ENCODE peak calls at places on chromosomes 6 and 20, in four cellular contexts. One of them, this sample, is unnamed.

GRCh38 chr6:35895560-35895959 is 25.3 kb downstream of the SRPK1 start:
- DNase-seq in astrocyte of the spinal cord: no peak
- DNase-seq in cardiac fibroblast: no peak
- DNase-seq in dorsolateral prefrontal cortex: no peak
- DNase-seq in this sample: no peak

GRCh38 chr6:36533321-36533720 is 14.0 kb downstream of the STK38 start:
- DNase-seq in astrocyte of the spinal cord: no peak
- DNase-seq in cardiac fibroblast: no peak
- DNase-seq in dorsolateral prefrontal cortex: no peak
- DNase-seq in this sample: no peak

GRCh38 chr6:82680192-82680591 is 316.6 kb downstream of the TPBG start:
- DNase-seq in astrocyte of the spinal cord: no peak
- DNase-seq in cardiac fibroblast: no peak
- DNase-seq in dorsolateral prefrontal cortex: no peak
- DNase-seq in this sample: no peak

GRCh38 chr20:15760217-15760567 is 813.1 kb downstream of the KIF16B start:
- DNase-seq in astrocyte of the spinal cord: no peak
- DNase-seq in cardiac fibroblast: no peak
- DNase-seq in dorsolateral prefrontal cortex: no peak
- DNase-seq in this sample: peak

GRCh38 chr6:111556004-111556403 is 49.7 kb downstream of the TRAF3IP2 start:
- DNase-seq in astrocyte of the spinal cord: no peak
- DNase-seq in cardiac fibroblast: no peak
- DNase-seq in dorsolateral prefrontal cortex: no peak
- DNase-seq in this sample: no peak

GRCh38 chr20:34976286-34976685 is 20.6 kb downstream of the MYH7B start:
- DNase-seq in astrocyte of the spinal cord: no peak
- DNase-seq in cardiac fibroblast: no peak
- DNase-seq in dorsolateral prefrontal cortex: no peak
- DNase-seq in this sample: no peak

GRCh38 chr6:157087974-157088373 is 235.3 kb downstream of the TMEM242 start:
- DNase-seq in astrocyte of the spinal cord: no peak
- DNase-seq in cardiac fibroblast: no peak
- DNase-seq in dorsolateral prefrontal cortex: no peak
- DNase-seq in this sample: no peak

GRCh38 chr6:22829070-22829469 is 259.7 kb downstream of the HDGFL1 start:
- DNase-seq in astrocyte of the spinal cord: no peak
- DNase-seq in cardiac fibroblast: no peak
- DNase-seq in dorsolateral prefrontal cortex: no peak
- DNase-seq in this sample: no peak

GRCh38 chr20:41135187-41135887 is 2.0 kb upstream of the PLCG1 start:
- DNase-seq in astrocyte of the spinal cord: no peak
- DNase-seq in cardiac fibroblast: peak
- DNase-seq in dorsolateral prefrontal cortex: peak
- DNase-seq in this sample: no peak

GRCh38 chr6:39499053-39499452 is 176.6 kb upstream of the KCNK16 start:
- DNase-seq in astrocyte of the spinal cord: no peak
- DNase-seq in cardiac fibroblast: no peak
- DNase-seq in dorsolateral prefrontal cortex: no peak
- DNase-seq in this sample: no peak

GRCh38 chr6:21263531-21264287 is 329.8 kb upstream of the SOX4 start:
- DNase-seq in astrocyte of the spinal cord: peak
- DNase-seq in cardiac fibroblast: peak
- DNase-seq in dorsolateral prefrontal cortex: no peak
- DNase-seq in this sample: peak

GRCh38 chr6:113630738-113631535 is 226.2 kb upstream of the MARCKS start:
- DNase-seq in astrocyte of the spinal cord: peak
- DNase-seq in cardiac fibroblast: peak
- DNase-seq in dorsolateral prefrontal cortex: no peak
- DNase-seq in this sample: peak

GRCh38 chr6:2931055-2931454 is 27.9 kb upstream of the SERPINB9 start:
- DNase-seq in astrocyte of the spinal cord: no peak
- DNase-seq in cardiac fibroblast: no peak
- DNase-seq in dorsolateral prefrontal cortex: no peak
- DNase-seq in this sample: no peak

GRCh38 chr20:20992274-20992673 is 113.9 kb downstream of the LINC00237 start:
- DNase-seq in astrocyte of the spinal cord: no peak
- DNase-seq in cardiac fibroblast: no peak
- DNase-seq in dorsolateral prefrontal cortex: no peak
- DNase-seq in this sample: no peak

GRCh38 chr20:21270806-21271205 is 32.3 kb upstream of the XRN2 start:
- DNase-seq in astrocyte of the spinal cord: no peak
- DNase-seq in cardiac fibroblast: no peak
- DNase-seq in dorsolateral prefrontal cortex: no peak
- DNase-seq in this sample: no peak

GRCh38 chr6:151196571-151196970 is 43.2 kb upstream of the AKAP12 start:
- DNase-seq in astrocyte of the spinal cord: no peak
- DNase-seq in cardiac fibroblast: peak
- DNase-seq in dorsolateral prefrontal cortex: no peak
- DNase-seq in this sample: peak

GRCh38 chr20:34112600-34113061 is 588 bp upstream of the EIF2S2 start:
- DNase-seq in astrocyte of the spinal cord: no peak
- DNase-seq in cardiac fibroblast: peak
- DNase-seq in dorsolateral prefrontal cortex: no peak
- DNase-seq in this sample: no peak

GRCh38 chr6:113385020-113385431 is 472.1 kb upstream of the MARCKS start:
- DNase-seq in astrocyte of the spinal cord: peak
- DNase-seq in cardiac fibroblast: peak
- DNase-seq in dorsolateral prefrontal cortex: no peak
- DNase-seq in this sample: no peak

GRCh38 chr6:24882295-24882694 is 53.5 kb downstream of the RIPOR2 start:
- DNase-seq in astrocyte of the spinal cord: no peak
- DNase-seq in cardiac fibroblast: no peak
- DNase-seq in dorsolateral prefrontal cortex: no peak
- DNase-seq in this sample: no peak

GRCh38 chr20:4344660-4345059 is 329.3 kb upstream of the RNF24 start:
- DNase-seq in astrocyte of the spinal cord: no peak
- DNase-seq in cardiac fibroblast: no peak
- DNase-seq in dorsolateral prefrontal cortex: no peak
- DNase-seq in this sample: peak

GRCh38 chr6:44275749-44276648 is 5.7 kb downstream of the TMEM151B start:
- DNase-seq in astrocyte of the spinal cord: no peak
- DNase-seq in cardiac fibroblast: no peak
- DNase-seq in dorsolateral prefrontal cortex: no peak
- DNase-seq in this sample: no peak

GRCh38 chr20:14925286-14925685 is 587.9 kb upstream of the FLRT3 start:
- DNase-seq in astrocyte of the spinal cord: peak
- DNase-seq in cardiac fibroblast: no peak
- DNase-seq in dorsolateral prefrontal cortex: no peak
- DNase-seq in this sample: peak

GRCh38 chr6:108541843-108542795 is 18.6 kb upstream of the FOXO3 start:
- DNase-seq in astrocyte of the spinal cord: peak
- DNase-seq in cardiac fibroblast: peak
- DNase-seq in dorsolateral prefrontal cortex: peak
- DNase-seq in this sample: no peak

GRCh38 chr6:102798631-102799030 is 1405.1 kb downstream of the GRIK2 start:
- DNase-seq in astrocyte of the spinal cord: peak
- DNase-seq in cardiac fibroblast: no peak
- DNase-seq in dorsolateral prefrontal cortex: no peak
- DNase-seq in this sample: no peak

GRCh38 chr6:152636675-152637421 is at the start of gene SYNE1:
- DNase-seq in astrocyte of the spinal cord: peak
- DNase-seq in cardiac fibroblast: peak
- DNase-seq in dorsolateral prefrontal cortex: peak
- DNase-seq in this sample: no peak

GRCh38 chr6:52647199-52647598 is 23.7 kb upstream of the TMEM14A start:
- DNase-seq in astrocyte of the spinal cord: no peak
- DNase-seq in cardiac fibroblast: peak
- DNase-seq in dorsolateral prefrontal cortex: no peak
- DNase-seq in this sample: peak

GRCh38 chr6:31075528-31075927 is 36.8 kb downstream of the C6orf15 start:
- DNase-seq in astrocyte of the spinal cord: peak
- DNase-seq in cardiac fibroblast: peak
- DNase-seq in dorsolateral prefrontal cortex: no peak
- DNase-seq in this sample: peak

GRCh38 chr6:31083742-31084354 is 28.5 kb downstream of the C6orf15 start:
- DNase-seq in astrocyte of the spinal cord: peak
- DNase-seq in cardiac fibroblast: peak
- DNase-seq in dorsolateral prefrontal cortex: no peak
- DNase-seq in this sample: peak

GRCh38 chr6:31076611-31077010 is 35.8 kb downstream of the C6orf15 start:
- DNase-seq in astrocyte of the spinal cord: no peak
- DNase-seq in cardiac fibroblast: no peak
- DNase-seq in dorsolateral prefrontal cortex: no peak
- DNase-seq in this sample: no peak

GRCh38 chr6:31081872-31082271 is 30.5 kb downstream of the C6orf15 start:
- DNase-seq in astrocyte of the spinal cord: no peak
- DNase-seq in cardiac fibroblast: no peak
- DNase-seq in dorsolateral prefrontal cortex: no peak
- DNase-seq in this sample: no peak

DNA sequence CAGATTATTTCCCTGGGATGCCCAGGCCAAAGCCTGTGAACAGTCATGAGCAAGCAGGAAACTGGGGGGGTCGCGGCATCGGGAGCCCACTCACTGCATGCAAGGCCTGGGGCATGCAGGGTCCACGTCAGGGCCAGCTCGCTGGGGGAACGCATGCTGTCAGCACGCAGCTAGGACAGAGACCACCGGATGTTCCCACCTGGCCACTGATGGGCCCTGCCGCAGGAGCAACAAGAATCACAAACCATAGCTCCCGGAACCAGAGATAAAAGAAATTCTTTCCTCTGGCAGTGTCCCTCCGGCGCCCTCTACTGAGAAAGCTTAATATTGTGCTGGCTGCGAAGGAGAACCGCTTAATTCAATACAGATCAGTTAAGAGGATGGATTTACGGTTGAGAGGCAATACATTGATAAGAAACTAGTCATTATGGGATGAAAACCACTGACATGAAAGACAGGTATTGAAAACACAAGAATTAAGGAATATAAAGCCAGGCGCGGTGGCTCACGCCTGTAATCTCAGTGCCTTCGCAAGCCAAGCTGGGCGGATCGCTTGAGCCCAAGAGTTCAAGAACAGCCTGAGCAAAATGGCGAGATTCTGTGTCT is 32.6 kb downstream of the C6orf15 start:
- DNase-seq in astrocyte of the spinal cord: peak
- DNase-seq in cardiac fibroblast: peak
- DNase-seq in dorsolateral prefrontal cortex: peak
- DNase-seq in this sample: no peak
- H3K4me3 ChIP-seq in astrocyte of the spinal cord: no peak
- H3K4me3 ChIP-seq in cardiac fibroblast: no peak
- H3K4me3 ChIP-seq in dorsolateral prefrontal cortex: peak
- H3K4me3 ChIP-seq in this sample: no peak

GRCh38 chr20:24163501-24163900 is 174.9 kb upstream of the GGTLC1 start:
- DNase-seq in astrocyte of the spinal cord: peak
- DNase-seq in cardiac fibroblast: peak
- DNase-seq in dorsolateral prefrontal cortex: no peak
- DNase-seq in this sample: no peak

GRCh38 chr20:24166412-24166811 is 177.8 kb upstream of the GGTLC1 start:
- DNase-seq in astrocyte of the spinal cord: no peak
- DNase-seq in cardiac fibroblast: no peak
- DNase-seq in dorsolateral prefrontal cortex: no peak
- DNase-seq in this sample: no peak

GRCh38 chr20:24165336-24166126 is 177.0 kb upstream of the GGTLC1 start:
- DNase-seq in astrocyte of the spinal cord: no peak
- DNase-seq in cardiac fibroblast: no peak
- DNase-seq in dorsolateral prefrontal cortex: no peak
- DNase-seq in this sample: no peak

GRCh38 chr20:24164360-24164759 is 175.8 kb upstream of the GGTLC1 start:
- DNase-seq in astrocyte of the spinal cord: peak
- DNase-seq in cardiac fibroblast: no peak
- DNase-seq in dorsolateral prefrontal cortex: no peak
- DNase-seq in this sample: no peak

DNA sequence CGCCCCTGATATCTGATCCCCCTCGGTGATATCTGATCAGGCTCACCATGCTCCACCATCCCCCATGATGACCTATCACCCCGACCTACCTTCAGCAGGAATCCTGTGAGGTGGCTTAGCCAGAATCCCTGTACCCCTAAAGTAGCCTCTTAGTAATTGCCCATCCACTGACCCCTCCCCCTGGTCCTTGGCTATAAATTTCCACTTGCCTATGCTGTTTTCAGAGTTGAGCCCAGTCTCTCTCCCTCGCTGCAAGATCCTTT is 177.5 kb upstream of the GGTLC1 start:
- DNase-seq in astrocyte of the spinal cord: no peak
- DNase-seq in cardiac fibroblast: no peak
- DNase-seq in dorsolateral prefrontal cortex: no peak
- DNase-seq in this sample: no peak
- H3K4me3 ChIP-seq in astrocyte of the spinal cord: no peak
- H3K4me3 ChIP-seq in cardiac fibroblast: no peak
- H3K4me3 ChIP-seq in dorsolateral prefrontal cortex: no peak
- H3K4me3 ChIP-seq in this sample: no peak

DNA sequence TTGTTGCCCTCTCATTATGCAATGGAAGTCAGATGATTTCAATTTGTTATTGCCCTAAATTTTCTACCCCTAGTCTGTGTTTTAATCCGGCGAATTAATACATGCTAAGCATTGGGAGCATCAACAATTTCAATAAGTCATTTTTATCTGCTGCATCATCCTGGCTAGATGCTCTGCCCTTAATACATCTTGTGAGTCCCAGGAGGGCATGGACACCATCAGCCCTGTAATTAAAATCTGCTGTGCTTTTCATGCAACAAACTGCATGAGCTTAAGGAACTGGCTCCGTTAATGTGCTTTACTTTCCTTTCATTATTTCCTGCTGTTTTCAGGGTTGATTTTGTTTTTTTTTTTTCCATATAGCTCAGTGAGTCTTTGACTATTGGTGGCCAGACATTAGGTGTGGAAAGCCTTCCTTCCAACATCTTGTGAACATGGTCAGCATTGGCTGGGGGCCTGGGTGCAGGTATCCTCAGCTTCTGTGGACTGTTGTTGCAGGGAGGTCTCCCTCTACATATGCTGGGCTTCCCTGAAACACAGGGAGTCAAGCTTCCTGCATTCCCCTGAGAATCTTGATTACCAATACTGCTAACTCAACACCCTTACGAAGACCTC is 8.5 kb upstream of the PBOV1 start:
- DNase-seq in astrocyte of the spinal cord: no peak
- DNase-seq in cardiac fibroblast: no peak
- DNase-seq in dorsolateral prefrontal cortex: no peak
- DNase-seq in this sample: no peak
- H3K4me3 ChIP-seq in astrocyte of the spinal cord: no peak
- H3K4me3 ChIP-seq in cardiac fibroblast: no peak
- H3K4me3 ChIP-seq in dorsolateral prefrontal cortex: no peak
- H3K4me3 ChIP-seq in this sample: no peak

DNA sequence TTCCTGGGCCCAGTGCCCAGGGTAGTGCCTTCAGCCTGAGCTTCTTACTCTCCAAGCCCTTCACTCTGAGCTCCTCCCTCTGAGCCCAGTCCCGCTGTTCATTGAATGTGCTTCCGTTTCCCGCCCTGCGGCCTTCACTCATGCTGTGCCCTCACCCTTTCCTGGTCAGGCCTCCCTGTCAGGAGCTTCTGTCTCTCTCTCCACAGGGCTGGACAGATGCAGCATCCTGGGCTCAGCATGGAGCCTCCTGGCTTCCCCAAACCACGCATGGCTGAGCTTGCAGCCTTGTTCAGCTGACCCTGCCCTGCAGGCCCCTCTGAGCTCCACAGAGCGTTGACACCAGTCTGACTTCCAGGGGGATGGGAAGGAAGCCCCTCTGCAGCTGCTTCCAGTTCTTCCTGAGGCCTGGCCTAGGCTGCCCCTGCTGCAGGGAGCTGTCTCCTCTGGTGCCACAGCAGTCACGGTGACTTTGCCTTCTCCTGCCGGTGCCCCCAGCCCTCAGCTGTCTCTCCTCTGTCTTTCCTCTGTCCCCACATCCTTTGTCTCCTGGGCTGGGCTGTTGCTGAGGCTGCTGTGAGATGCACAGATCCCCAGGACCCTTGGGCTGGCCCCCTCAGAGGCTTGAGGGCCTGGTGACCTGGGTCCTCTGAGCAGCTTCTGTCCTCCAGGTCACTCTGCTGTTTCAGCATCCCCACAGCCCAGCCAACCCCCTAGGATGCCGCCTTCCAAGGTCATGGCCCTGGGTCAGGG is 7.9 kb upstream of the MYT1 start:
- DNase-seq in astrocyte of the spinal cord: no peak
- DNase-seq in cardiac fibroblast: no peak
- DNase-seq in dorsolateral prefrontal cortex: no peak
- DNase-seq in this sample: no peak
- H3K4me3 ChIP-seq in astrocyte of the spinal cord: no peak
- H3K4me3 ChIP-seq in cardiac fibroblast: no peak
- H3K4me3 ChIP-seq in dorsolateral prefrontal cortex: no peak
- H3K4me3 ChIP-seq in this sample: no peak